ENCODE peak calls at places on chromosomes 11 and 22, in five cellular contexts. One of them, this sample, is unnamed.

GRCh38 chr11:86816251-86816726 is 15.9 kb downstream of the PRSS23 start:
- DNase-seq in hepatocyte: peak; percentile 19
- DNase-seq in Caco-2: no peak
- DNase-seq in left ventricle myocardium inferior: no peak
- DNase-seq in ovary: no peak
- DNase-seq in this sample: no peak

GRCh38 chr11:35112056-35112845 is 26.7 kb upstream of the CD44 start:
- DNase-seq in hepatocyte: no peak
- DNase-seq in Caco-2: no peak
- DNase-seq in left ventricle myocardium inferior: no peak
- DNase-seq in ovary: no peak
- DNase-seq in this sample: no peak

GRCh38 chr22:21791635-21792625 is 56.3 kb upstream of the YPEL1 start:
- DNase-seq in hepatocyte: no peak
- DNase-seq in Caco-2: no peak
- DNase-seq in left ventricle myocardium inferior: no peak
- DNase-seq in ovary: no peak
- DNase-seq in this sample: no peak

GRCh38 chr11:86548278-86548917 is 124.0 kb downstream of the ME3 start:
- DNase-seq in hepatocyte: no peak
- DNase-seq in Caco-2: no peak
- DNase-seq in left ventricle myocardium inferior: no peak
- DNase-seq in ovary: no peak
- DNase-seq in this sample: peak; percentile 48

GRCh38 chr11:46200537-46201281 is 76.8 kb upstream of the CREB3L1 start:
- DNase-seq in hepatocyte: no peak
- DNase-seq in Caco-2: no peak
- DNase-seq in left ventricle myocardium inferior: no peak
- DNase-seq in ovary: no peak
- DNase-seq in this sample: peak; percentile 63

GRCh38 chr11:71151561-71151960 is 100.8 kb downstream of the SHANK2 start:
- DNase-seq in hepatocyte: no peak
- DNase-seq in Caco-2: no peak
- DNase-seq in left ventricle myocardium inferior: no peak
- DNase-seq in ovary: no peak
- DNase-seq in this sample: no peak

GRCh38 chr11:120326845-120327281 is 1.8 kb downstream of the TLCD5 start:
- DNase-seq in hepatocyte: peak; percentile 53
- DNase-seq in Caco-2: no peak
- DNase-seq in left ventricle myocardium inferior: no peak
- DNase-seq in ovary: no peak
- DNase-seq in this sample: no peak

GRCh38 chr22:26513852-26514251 is 1.6 kb upstream of the TFIP11 start:
- DNase-seq in hepatocyte: no peak
- DNase-seq in Caco-2: no peak
- DNase-seq in left ventricle myocardium inferior: no peak
- DNase-seq in ovary: no peak
- DNase-seq in this sample: no peak

GRCh38 chr11:44711772-44712608 is 14.8 kb upstream of the TSPAN18 start:
- DNase-seq in hepatocyte: no peak
- DNase-seq in Caco-2: no peak
- DNase-seq in left ventricle myocardium inferior: no peak
- DNase-seq in ovary: no peak
- DNase-seq in this sample: no peak

GRCh38 chr22:28999510-29000224 is 62.0 kb downstream of the C22orf31 start:
- DNase-seq in hepatocyte: no peak
- DNase-seq in Caco-2: no peak
- DNase-seq in left ventricle myocardium inferior: no peak
- DNase-seq in ovary: no peak
- DNase-seq in this sample: no peak

GRCh38 chr11:68704887-68705286 is 20.5 kb downstream of the GAL start:
- DNase-seq in hepatocyte: no peak
- DNase-seq in Caco-2: no peak
- DNase-seq in left ventricle myocardium inferior: no peak
- DNase-seq in ovary: no peak
- DNase-seq in this sample: no peak

GRCh38 chr22:41512421-41513194 is 31.7 kb downstream of the POLR3H start:
- DNase-seq in hepatocyte: peak; percentile 76
- DNase-seq in Caco-2: no peak
- DNase-seq in left ventricle myocardium inferior: peak; percentile 46
- DNase-seq in ovary: peak; percentile 75
- DNase-seq in this sample: peak; percentile 87
- H3K4me1 ChIP-seq in hepatocyte: peaks cover 16% of the 10 kb centered on the region
- H3K4me1 ChIP-seq in Caco-2: no peaks in the 10 kb centered on the region
- H3K4me1 ChIP-seq in left ventricle myocardium inferior: peaks cover 83% of the 10 kb centered on the region
- H3K4me1 ChIP-seq in ovary: peaks cover 9% of the 10 kb centered on the region
- H3K4me1 ChIP-seq in this sample: peaks cover 25% of the 10 kb centered on the region

GRCh38 chr22:36979016-36979415 is 40.2 kb downstream of the TST start:
- DNase-seq in hepatocyte: no peak
- DNase-seq in Caco-2: no peak
- DNase-seq in left ventricle myocardium inferior: no peak
- DNase-seq in ovary: no peak
- DNase-seq in this sample: no peak

GRCh38 chr22:36981247-36981775 is 37.9 kb downstream of the TST start:
- DNase-seq in hepatocyte: no peak
- DNase-seq in Caco-2: no peak
- DNase-seq in left ventricle myocardium inferior: no peak
- DNase-seq in ovary: no peak
- DNase-seq in this sample: no peak

GRCh38 chr22:36979511-36979910 is 39.7 kb downstream of the TST start:
- DNase-seq in hepatocyte: no peak
- DNase-seq in Caco-2: no peak
- DNase-seq in left ventricle myocardium inferior: no peak
- DNase-seq in ovary: no peak
- DNase-seq in this sample: no peak

GRCh38 chr22:36977947-36978660 is 41.1 kb downstream of the TST start:
- DNase-seq in hepatocyte: peak; percentile 95
- DNase-seq in Caco-2: peak; percentile 85
- DNase-seq in left ventricle myocardium inferior: peak; percentile 90
- DNase-seq in ovary: peak; percentile 87
- DNase-seq in this sample: peak; percentile 93

GRCh38 chr22:36977401-36977861 is 41.8 kb downstream of the TST start:
- DNase-seq in hepatocyte: peak; percentile 79
- DNase-seq in Caco-2: peak; percentile 53
- DNase-seq in left ventricle myocardium inferior: peak; percentile 48
- DNase-seq in ovary: peak; percentile 33
- DNase-seq in this sample: peak; percentile 67
- TF ChIP-seq CTCF in hepatocyte: peak; percentile 48
- TF ChIP-seq CTCF in Caco-2: peak; percentile 22
- TF ChIP-seq CTCF in left ventricle myocardium inferior: peak; percentile 34
- TF ChIP-seq CTCF in ovary: peak; percentile 13
- TF ChIP-seq CTCF in this sample: peak; percentile 21

GRCh38 chr22:32804036-32804435 is 2.5 kb downstream of the TIMP3 start:
- DNase-seq in hepatocyte: no peak
- DNase-seq in Caco-2: no peak
- DNase-seq in left ventricle myocardium inferior: no peak
- DNase-seq in ovary: no peak
- DNase-seq in this sample: no peak
- H3K4me1 ChIP-seq in hepatocyte: peaks cover 40% of the 10 kb centered on the region
- H3K4me1 ChIP-seq in Caco-2: peaks cover 26% of the 10 kb centered on the region
- H3K4me1 ChIP-seq in left ventricle myocardium inferior: peaks cover 93% of the 10 kb centered on the region
- H3K4me1 ChIP-seq in ovary: peaks cover 4% of the 10 kb centered on the region
- H3K4me1 ChIP-seq in this sample: no peaks in the 10 kb centered on the region

GRCh38 chr11:102177126-102177525 is 66.9 kb downstream of the YAP1 start:
- DNase-seq in hepatocyte: no peak
- DNase-seq in Caco-2: no peak
- DNase-seq in left ventricle myocardium inferior: no peak
- DNase-seq in ovary: no peak
- DNase-seq in this sample: no peak
- TF ChIP-seq CTCF in hepatocyte: no peak
- TF ChIP-seq CTCF in Caco-2: no peak
- TF ChIP-seq CTCF in left ventricle myocardium inferior: no peak
- TF ChIP-seq CTCF in ovary: no peak
- TF ChIP-seq CTCF in this sample: no peak

DNA sequence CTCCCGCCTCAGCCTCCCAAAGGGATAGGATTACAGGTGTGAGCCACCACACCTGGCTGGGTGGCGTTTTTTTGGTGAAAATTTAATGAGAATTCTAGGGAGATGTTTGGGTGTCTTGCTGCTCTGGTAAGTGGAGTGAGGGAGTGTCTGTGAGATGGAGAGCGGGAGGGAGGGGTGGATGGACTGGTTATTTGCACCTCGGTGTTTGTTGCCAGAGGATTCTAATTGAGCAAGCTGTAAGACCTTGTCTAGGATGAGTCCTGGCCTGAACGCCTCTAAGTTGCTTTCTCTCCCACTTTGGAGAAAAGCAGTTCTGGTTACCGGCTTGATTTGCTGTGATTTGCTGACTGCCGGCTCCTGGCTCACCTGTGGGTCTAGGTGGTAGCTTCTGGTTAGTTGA is 22.0 kb upstream of the GRAMD4 start:
- DNase-seq in hepatocyte: no peak
- DNase-seq in Caco-2: no peak
- DNase-seq in left ventricle myocardium inferior: no peak
- DNase-seq in ovary: no peak
- DNase-seq in this sample: no peak
- H3K4me1 ChIP-seq in hepatocyte: peaks cover 3% of the 10 kb centered on the region
- H3K4me1 ChIP-seq in Caco-2: peaks cover 17% of the 10 kb centered on the region
- H3K4me1 ChIP-seq in left ventricle myocardium inferior: peaks cover 81% of the 10 kb centered on the region
- H3K4me1 ChIP-seq in ovary: no peaks in the 10 kb centered on the region
- H3K4me1 ChIP-seq in this sample: peaks cover 40% of the 10 kb centered on the region

GRCh38 chr11:134170909-134171281 is 52.9 kb downstream of the NCAPD3 start:
- DNase-seq in hepatocyte: no peak
- DNase-seq in Caco-2: no peak
- DNase-seq in left ventricle myocardium inferior: no peak
- DNase-seq in ovary: no peak
- DNase-seq in this sample: no peak

GRCh38 chr11:134173296-134173695 is 50.5 kb downstream of the NCAPD3 start:
- DNase-seq in hepatocyte: no peak
- DNase-seq in Caco-2: no peak
- DNase-seq in left ventricle myocardium inferior: no peak
- DNase-seq in ovary: no peak
- DNase-seq in this sample: no peak

GRCh38 chr11:134176284-134176683 is 47.5 kb downstream of the NCAPD3 start:
- DNase-seq in hepatocyte: no peak
- DNase-seq in Caco-2: no peak
- DNase-seq in left ventricle myocardium inferior: no peak
- DNase-seq in ovary: no peak
- DNase-seq in this sample: no peak

GRCh38 chr11:134170177-134170908 is 53.4 kb downstream of the NCAPD3 start:
- DNase-seq in hepatocyte: no peak
- DNase-seq in Caco-2: no peak
- DNase-seq in left ventricle myocardium inferior: no peak
- DNase-seq in ovary: no peak
- DNase-seq in this sample: no peak

DNA sequence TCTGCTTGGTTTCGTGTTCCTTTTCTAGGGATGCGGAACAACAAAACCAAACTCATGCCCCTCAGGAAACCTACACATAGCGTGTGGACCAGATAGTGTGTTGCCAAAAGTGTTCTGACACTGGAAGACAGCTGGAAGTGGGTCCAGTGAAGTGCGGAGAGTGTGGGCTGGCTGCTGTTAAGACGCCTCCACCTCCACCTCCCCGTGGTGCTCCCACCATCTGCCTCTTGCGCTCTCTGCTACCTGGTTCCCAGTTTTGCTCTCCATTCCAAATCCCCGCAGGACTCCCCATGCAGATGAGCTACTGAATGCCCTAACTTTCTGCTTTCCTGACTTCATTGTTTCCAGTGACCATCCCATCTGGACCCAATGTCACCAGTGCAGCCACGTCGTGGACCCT is 51.8 kb downstream of the NCAPD3 start:
- DNase-seq in hepatocyte: no peak
- DNase-seq in Caco-2: no peak
- DNase-seq in left ventricle myocardium inferior: no peak
- DNase-seq in ovary: no peak
- DNase-seq in this sample: no peak
- TF ChIP-seq CTCF in hepatocyte: no peak
- TF ChIP-seq CTCF in Caco-2: no peak
- TF ChIP-seq CTCF in left ventricle myocardium inferior: no peak
- TF ChIP-seq CTCF in ovary: no peak
- TF ChIP-seq CTCF in this sample: no peak

GRCh38 chr11:2390871-2391662 is 9.5 kb upstream of the TSSC4 start:
- DNase-seq in hepatocyte: no peak
- DNase-seq in Caco-2: no peak
- DNase-seq in left ventricle myocardium inferior: no peak
- DNase-seq in ovary: peak; percentile 67
- DNase-seq in this sample: no peak
- H3K4me1 ChIP-seq in hepatocyte: peaks cover 19% of the 10 kb centered on the region
- H3K4me1 ChIP-seq in Caco-2: peaks cover 10% of the 10 kb centered on the region
- H3K4me1 ChIP-seq in left ventricle myocardium inferior: peaks cover 86% of the 10 kb centered on the region
- H3K4me1 ChIP-seq in ovary: peaks cover 43% of the 10 kb centered on the region
- H3K4me1 ChIP-seq in this sample: peaks cover 46% of the 10 kb centered on the region

DNA sequence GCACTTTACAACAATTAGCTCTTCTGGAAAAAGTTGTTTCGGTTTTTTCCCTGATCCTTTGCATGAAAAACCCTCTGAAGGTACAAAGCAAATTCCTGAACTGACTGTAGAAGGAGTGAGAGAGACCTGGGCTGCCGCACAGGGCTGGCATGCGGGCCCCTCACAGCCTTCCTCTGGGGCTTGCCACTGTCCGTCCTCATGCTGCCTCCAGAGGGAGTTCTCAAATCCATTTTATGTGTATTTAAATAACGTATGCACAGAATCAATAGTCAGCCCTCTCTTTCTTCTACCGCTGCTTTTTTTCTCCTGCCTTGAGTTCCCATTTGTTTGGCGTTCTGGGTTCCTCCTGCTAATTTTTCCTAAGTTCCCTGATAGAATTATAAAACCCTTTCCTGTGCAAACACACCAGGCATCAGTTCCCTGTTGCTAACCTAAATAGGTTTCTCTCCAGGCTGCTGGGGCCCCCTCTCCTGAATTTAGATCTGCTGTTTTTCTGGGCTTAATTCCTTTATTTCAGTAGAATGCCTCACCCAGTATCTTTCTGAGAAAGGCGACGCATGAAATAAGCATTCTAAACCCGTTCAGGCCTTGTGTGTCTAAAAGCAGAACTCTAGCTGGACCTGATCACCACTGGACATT is 52.4 kb downstream of the PHF21B start:
- DNase-seq in hepatocyte: peak; percentile 28
- DNase-seq in Caco-2: no peak
- DNase-seq in left ventricle myocardium inferior: no peak
- DNase-seq in ovary: no peak
- DNase-seq in this sample: no peak
- TF ChIP-seq CTCF in hepatocyte: peak; percentile 37
- TF ChIP-seq CTCF in Caco-2: peak; percentile 19
- TF ChIP-seq CTCF in left ventricle myocardium inferior: no peak
- TF ChIP-seq CTCF in ovary: no peak
- TF ChIP-seq CTCF in this sample: no peak

GRCh38 chr11:11865449-11865848 is 23.7 kb downstream of the USP47 start:
- DNase-seq in hepatocyte: no peak
- DNase-seq in Caco-2: no peak
- DNase-seq in left ventricle myocardium inferior: no peak
- DNase-seq in ovary: no peak
- DNase-seq in this sample: no peak

GRCh38 chr11:11860103-11860979 is 18.6 kb downstream of the USP47 start:
- DNase-seq in hepatocyte: no peak
- DNase-seq in Caco-2: no peak
- DNase-seq in left ventricle myocardium inferior: no peak
- DNase-seq in ovary: no peak
- DNase-seq in this sample: no peak

GRCh38 chr11:11864332-11864731 is 22.6 kb downstream of the USP47 start:
- DNase-seq in hepatocyte: no peak
- DNase-seq in Caco-2: no peak
- DNase-seq in left ventricle myocardium inferior: no peak
- DNase-seq in ovary: no peak
- DNase-seq in this sample: no peak

GRCh38 chr11:11864803-11865202 is 23.0 kb downstream of the USP47 start:
- DNase-seq in hepatocyte: no peak
- DNase-seq in Caco-2: no peak
- DNase-seq in left ventricle myocardium inferior: no peak
- DNase-seq in ovary: no peak
- DNase-seq in this sample: no peak

GRCh38 chr11:11862995-11863394 is 21.2 kb downstream of the USP47 start:
- DNase-seq in hepatocyte: no peak
- DNase-seq in Caco-2: no peak
- DNase-seq in left ventricle myocardium inferior: no peak
- DNase-seq in ovary: no peak
- DNase-seq in this sample: no peak
- H3K4me1 ChIP-seq in hepatocyte: peaks cover 9% of the 10 kb centered on the region
- H3K4me1 ChIP-seq in Caco-2: peaks cover 4% of the 10 kb centered on the region
- H3K4me1 ChIP-seq in left ventricle myocardium inferior: peaks cover 71% of the 10 kb centered on the region
- H3K4me1 ChIP-seq in ovary: no peaks in the 10 kb centered on the region
- H3K4me1 ChIP-seq in this sample: peaks cover 44% of the 10 kb centered on the region

This sample was measured in adrenal gland.